ENCODE peak calls at places on chromosomes 3 and 15, in nine cellular contexts. B, O, P, Z, Y, E, V, T and H are unnamed samples.

GRCh38 chr15:76138436-76138835 is 78.7 kb downstream of the TMEM266 start:
- DNase-seq in B (no peak), O (no peak), P (no peak), Z (peak; percentile 66), Y (no peak), E (no peak), V (no peak), T (no peak), H (no peak)

GRCh38 chr3:189529468-189529867 is 101.7 kb upstream of the TP63 start:
- DNase-seq in B (no peak), O (no peak), P (no peak), Z (peak; percentile 39), Y (no peak), E (no peak), V (no peak), T (no peak), H (no peak)

GRCh38 chr15:33616485-33616884 is 305.7 kb downstream of the RYR3 start:
- DNase-seq in B (no peak), O (no peak), P (no peak), Z (no peak), Y (no peak), E (no peak), V (no peak), T (no peak), H (no peak)

GRCh38 chr15:57237282-57237642 is 139.0 kb upstream of the CGNL1 start:
- DNase-seq in B (no peak), O (no peak), P (no peak), Z (no peak), Y (no peak), E (no peak), V (no peak), T (no peak), H (no peak)

GRCh38 chr3:172107403-172107802 is 68.0 kb downstream of the FNDC3B start:
- DNase-seq in B (no peak), O (no peak), P (peak; percentile 50), Z (no peak), Y (no peak), E (no peak), V (no peak), T (no peak), H (no peak)

GRCh38 chr3:185715091-185715490 is 109.8 kb downstream of the IGF2BP2 start:
- DNase-seq in B (no peak), O (no peak), P (no peak), Z (peak; percentile 89), Y (peak; percentile 92), E (peak; percentile 76), V (no peak), T (peak; percentile 74), H (no peak)

GRCh38 chr3:135040321-135041110 is 245.5 kb downstream of the EPHB1 start:
- DNase-seq in B (no peak), O (no peak), P (no peak), Z (no peak), Y (no peak), E (no peak), V (no peak), T (no peak), H (no peak)

GRCh38 chr15:44598892-44599291 is 61.9 kb downstream of the EIF3J start:
- DNase-seq in B (no peak), O (no peak), P (no peak), Z (no peak), Y (no peak), E (peak; percentile 88), V (no peak), T (peak; percentile 88), H (peak; percentile 51)

GRCh38 chr3:116139607-116140006 is 305.7 kb downstream of the LSAMP start:
- DNase-seq in B (no peak), O (no peak), P (no peak), Z (no peak), Y (no peak), E (peak; percentile 15), V (no peak), T (no peak), H (no peak)

GRCh38 chr15:94844533-94845390 is 613.4 kb downstream of the MCTP2 start:
- DNase-seq in B (peak; percentile 91), O (peak; percentile 90), P (no peak), Z (peak; percentile 13), Y (no peak), E (peak; percentile 59), V (peak; percentile 4), T (peak; percentile 45), H (peak; percentile 11)

GRCh38 chr3:140023616-140024530 is 88.9 kb downstream of the CLSTN2 start:
- DNase-seq in B (no peak), O (no peak), P (no peak), Z (no peak), Y (no peak), E (no peak), V (peak; percentile 9), T (no peak), H (peak; percentile 52)

GRCh38 chr3:195751584-195751983 is 30.8 kb downstream of the MUC20 start:
- DNase-seq in B (peak; percentile 12), O (peak; percentile 29), P (no peak), Z (no peak), Y (no peak), E (no peak), V (no peak), T (no peak), H (no peak)

GRCh38 chr3:3015472-3016089 is 94.6 kb downstream of the IL5RA start:
- DNase-seq in B (no peak), O (no peak), P (no peak), Z (peak; percentile 26), Y (peak; percentile 52), E (peak; percentile 24), V (no peak), T (peak; percentile 3), H (peak; percentile 78)

GRCh38 chr3:5304789-5305680 is 117.5 kb downstream of the EDEM1 start:
- DNase-seq in B (no peak), O (peak; percentile 51), P (peak; percentile 50), Z (peak; percentile 49), Y (peak; percentile 84), E (peak; percentile 41), V (no peak), T (no peak), H (peak; percentile 11)

GRCh38 chr3:6577584-6577983 is 283.3 kb upstream of the GRM7 start:
- DNase-seq in B (no peak), O (no peak), P (no peak), Z (peak; percentile 67), Y (no peak), E (no peak), V (no peak), T (no peak), H (no peak)

GRCh38 chr15:90539789-90540188 is 10.1 kb downstream of the CRTC3 start:
- DNase-seq in B (no peak), O (no peak), P (no peak), Z (no peak), Y (no peak), E (no peak), V (no peak), T (no peak), H (no peak)

GRCh38 chr3:186487819-186488218 is 56.4 kb downstream of the CRYGS start:
- DNase-seq in B (no peak), O (no peak), P (no peak), Z (no peak), Y (peak; percentile 17), E (no peak), V (no peak), T (no peak), H (no peak)

GRCh38 chr3:34998905-34999304 is 640.4 kb upstream of the ARPP21 start:
- DNase-seq in B (no peak), O (no peak), P (no peak), Z (peak; percentile 63), Y (no peak), E (no peak), V (no peak), T (no peak), H (no peak)

DNA sequence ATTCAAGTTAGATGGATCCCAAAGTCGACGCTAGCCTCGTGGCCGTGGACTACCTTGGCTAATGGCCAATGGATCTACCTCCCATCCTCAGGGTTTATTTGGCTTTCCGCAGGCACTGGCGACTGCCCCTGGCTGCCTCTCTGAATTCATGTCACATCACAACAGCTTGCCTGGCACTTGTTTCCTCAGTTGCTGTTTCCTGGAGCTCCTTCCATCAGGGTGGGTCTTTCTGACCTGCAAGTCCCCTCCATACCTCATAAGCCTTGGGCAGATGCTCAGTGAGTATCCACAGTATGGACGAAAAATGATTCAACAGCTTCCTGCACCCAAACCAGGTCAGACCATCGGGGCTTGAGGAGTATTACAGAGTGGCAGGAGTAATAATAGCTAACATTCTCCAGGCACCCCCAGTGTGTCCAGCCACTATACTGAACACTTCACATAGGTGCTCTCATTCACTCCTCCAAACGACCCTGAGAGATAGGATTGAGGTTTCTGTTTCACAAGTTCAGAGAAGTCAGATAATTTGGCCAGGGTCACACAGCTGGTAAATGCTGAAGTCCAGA is 311.5 kb downstream of the TLE3 start:
- DNase-seq in B (no peak), O (no peak), P (no peak), Z (no peak), Y (no peak), E (no peak), V (no peak), T (no peak), H (no peak)
- H3K4me3 ChIP-seq in B (no peak overlapping the region), O (no peak overlapping the region), P (no peak overlapping the region), Z (no peak overlapping the region), Y (no peak overlapping the region), E (no peak overlapping the region), V (no peak overlapping the region), T (no peak overlapping the region), H (no peak overlapping the region)

DNA sequence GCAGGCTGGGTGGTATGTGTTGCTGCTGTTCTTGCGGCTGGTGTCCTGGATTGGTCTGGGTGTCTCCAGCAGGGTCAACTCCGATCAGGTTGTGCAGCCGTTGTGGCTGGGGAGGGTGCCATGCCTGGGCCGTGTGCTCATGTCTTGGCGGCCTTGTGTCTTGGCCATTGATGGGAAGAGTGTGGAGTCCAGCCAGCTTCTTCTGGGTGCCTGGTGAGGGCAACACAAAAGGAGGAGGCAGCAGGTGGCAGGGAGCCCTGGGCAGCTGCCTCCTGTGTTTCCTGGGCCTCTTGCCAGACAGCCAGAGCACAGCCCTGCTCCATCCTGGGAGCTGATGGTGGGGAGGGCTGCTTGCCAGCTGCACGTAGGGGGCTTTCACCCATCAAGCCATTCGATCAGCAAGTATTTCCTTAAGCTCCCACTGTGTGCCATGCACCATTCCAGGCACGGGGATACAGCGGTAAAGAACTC is 4.3 kb downstream of the CHAC1 start:
- DNase-seq in B (peak; percentile 55), O (peak; percentile 39), P (no peak), Z (no peak), Y (no peak), E (no peak), V (no peak), T (no peak), H (peak; percentile 88)
- TF ChIP-seq CTCF in B (no peak), O (no peak), P (no peak), Z (no peak), Y (no peak), E (no peak), V (no peak), T (no peak), H (no peak)

DNA sequence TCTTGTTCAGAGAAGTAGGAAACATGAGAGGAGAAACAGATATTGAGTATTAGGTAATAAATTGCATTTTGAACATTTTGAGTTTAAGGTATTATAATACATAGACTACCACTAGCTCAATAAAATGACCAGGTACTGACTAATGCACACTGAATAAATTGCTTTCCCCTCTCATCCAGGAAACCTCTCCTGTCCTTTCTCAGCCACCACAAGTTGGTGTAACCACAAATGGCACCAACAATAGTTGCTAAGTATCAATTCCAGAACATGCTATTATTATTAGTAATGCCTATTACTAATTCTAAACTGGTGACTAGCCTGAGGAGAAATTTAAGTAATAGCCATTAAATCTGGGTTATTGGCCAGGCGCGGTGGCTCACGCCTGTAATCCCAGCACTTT is 47.3 kb upstream of the XRN1 start:
- DNase-seq in B (no peak), O (no peak), P (no peak), Z (peak; percentile 52), Y (peak; percentile 75), E (no peak), V (no peak), T (no peak), H (no peak)
- H3K4me3 ChIP-seq in B (no peak overlapping the region), O (no peak overlapping the region), P (no peak overlapping the region), Z (no peak overlapping the region), Y (no peak overlapping the region), E (no peak overlapping the region), V (no peak overlapping the region), T (no peak overlapping the region), H (no peak overlapping the region)

GRCh38 chr3:129323651-129324294 is 45.1 kb downstream of the HMCES start:
- DNase-seq in B (peak; percentile 65), O (peak; percentile 45), P (no peak), Z (no peak), Y (no peak), E (no peak), V (no peak), T (no peak), H (no peak)
- TF ChIP-seq CTCF in B (no peak), O (peak; percentile 21), P (peak; percentile 9), Z (peak; percentile 17), Y (no peak), E (no peak), V (no peak), T (no peak), H (no peak)